ENCODE peak calls at places on chromosome 2, in six cellular contexts. M, S, I, W, F and J are unnamed samples.
A peak's percentile ranks its signal among the peaks of the same experiment; 100 is the strongest.

GRCh38 chr2:18845854-18846253 is 256.5 kb upstream of the NT5C1B start:
- DNase-seq in F (no peak), W (no peak), S (no peak), M (no peak), I (no peak), J (no peak)

GRCh38 chr2:96144481-96145027 is 686 bp downstream of the DUSP2 start:
- DNase-seq in I (no peak), S (peak; percentile 68), F (no peak), W (no peak), M (no peak), J (no peak)

GRCh38 chr2:168521342-168521741 is 65.3 kb downstream of the CERS6 start:
- DNase-seq in I (no peak), W (peak; percentile 62), S (no peak), M (no peak), F (no peak), J (no peak)

GRCh38 chr2:101912545-101912944 is 79.2 kb upstream of the IL1R2 start:
- DNase-seq in W (no peak), M (peak; percentile 41), F (no peak), S (no peak), I (no peak), J (no peak)

GRCh38 chr2:62197017-62197586 is 1.2 kb downstream of the B3GNT2 start:
- DNase-seq in F (peak; percentile 43), I (no peak), M (no peak), W (peak; percentile 52), S (no peak), J (no peak)

GRCh38 chr2:227447606-227448005 is 24.4 kb upstream of the AGFG1 start:
- DNase-seq in W (no peak), S (no peak), F (peak; percentile 52), I (no peak), M (no peak), J (no peak)

GRCh38 chr2:143029141-143029540 is 100.1 kb upstream of the ARHGAP15 start:
- DNase-seq in M (no peak), I (no peak), F (no peak), W (no peak), S (no peak), J (no peak)

GRCh38 chr2:158781562-158781961 is 13.6 kb upstream of the DAPL1 start:
- DNase-seq in F (no peak), S (no peak), I (no peak), W (no peak), M (no peak), J (no peak)

GRCh38 chr2:223815186-223815883 is 22.0 kb downstream of the AP1S3 start:
- DNase-seq in F (peak; percentile 58), M (no peak), S (peak; percentile 13), I (no peak), W (no peak), J (no peak)

GRCh38 chr2:113185643-113186315 is 12.0 kb downstream of the PSD4 start:
- DNase-seq in S (no peak), I (no peak), W (no peak), F (no peak), M (no peak), J (no peak)

GRCh38 chr2:22360735-22361374 is 1024.1 kb upstream of the KLHL29 start:
- DNase-seq in W (no peak), S (no peak), F (no peak), M (no peak), I (no peak), J (no peak)

GRCh38 chr2:239735131-239735828 is 289.9 kb downstream of the NDUFA10 start:
- DNase-seq in I (no peak), M (no peak), F (peak; percentile 32), W (peak; percentile 25), S (no peak), J (no peak)

GRCh38 chr2:27408601-27409320 is 630 bp downstream of the PPM1G start:
- DNase-seq in M (no peak), W (peak; percentile 33), F (no peak), I (no peak), S (no peak), J (peak; percentile 29)

GRCh38 chr2:170155022-170155722 is 22.8 kb upstream of the MYO3B start:
- DNase-seq in M (no peak), I (no peak), W (peak; percentile 78), F (no peak), S (no peak), J (no peak)

GRCh38 chr2:19670303-19670702 is 231.5 kb downstream of the TTC32 start:
- DNase-seq in M (no peak), W (no peak), S (no peak), F (no peak), I (no peak), J (no peak)

GRCh38 chr2:218282173-218282991 is 9.9 kb downstream of the TMBIM1 start:
- DNase-seq in M (no peak), F (no peak), I (no peak), W (no peak), S (no peak), J (no peak)

GRCh38 chr2:136386046-136386445 is 268.1 kb upstream of the CXCR4 start:
- DNase-seq in F (no peak), M (no peak), I (no peak), S (peak; percentile 8), W (no peak), J (no peak)

GRCh38 chr2:121699421-121700328 is 37.0 kb downstream of the NIFK start:
- DNase-seq in W (peak; percentile 49), I (peak; percentile 64), M (peak; percentile 60), F (peak; percentile 52), S (no peak), J (peak; percentile 59)

GRCh38 chr2:84874381-84875212 is 6.3 kb downstream of the TRABD2A start:
- DNase-seq in I (no peak), W (no peak), F (no peak), S (no peak), M (no peak), J (no peak)

GRCh38 chr2:229235136-229235914 is 35.8 kb downstream of the PID1 start:
- DNase-seq in W (no peak), F (no peak), M (no peak), I (no peak), S (peak; percentile 48), J (no peak)

GRCh38 chr2:144459937-144460336 is 60.0 kb downstream of the ZEB2 start:
- DNase-seq in M (no peak), S (no peak), W (no peak), F (no peak), I (no peak), J (no peak)

GRCh38 chr2:98534761-98535160 is 73.6 kb downstream of the COA5 start:
- DNase-seq in S (no peak), M (no peak), F (no peak), I (no peak), W (no peak), J (no peak)
- TF ChIP-seq POLR2AphosphoS5 in S (no peak), M (no peak), F (no peak), I (no peak), W (no peak), J (no peak)

GRCh38 chr2:46299365-46300263 is 2.4 kb downstream of the EPAS1 start:
- DNase-seq in S (peak; percentile 56), I (no peak), F (peak; percentile 58), W (peak; percentile 62), M (no peak), J (no peak)
- TF ChIP-seq POLR2A in S (no peak), I (no peak), F (peak; percentile 46), W (no peak), M (no peak), J (no peak)

DNA sequence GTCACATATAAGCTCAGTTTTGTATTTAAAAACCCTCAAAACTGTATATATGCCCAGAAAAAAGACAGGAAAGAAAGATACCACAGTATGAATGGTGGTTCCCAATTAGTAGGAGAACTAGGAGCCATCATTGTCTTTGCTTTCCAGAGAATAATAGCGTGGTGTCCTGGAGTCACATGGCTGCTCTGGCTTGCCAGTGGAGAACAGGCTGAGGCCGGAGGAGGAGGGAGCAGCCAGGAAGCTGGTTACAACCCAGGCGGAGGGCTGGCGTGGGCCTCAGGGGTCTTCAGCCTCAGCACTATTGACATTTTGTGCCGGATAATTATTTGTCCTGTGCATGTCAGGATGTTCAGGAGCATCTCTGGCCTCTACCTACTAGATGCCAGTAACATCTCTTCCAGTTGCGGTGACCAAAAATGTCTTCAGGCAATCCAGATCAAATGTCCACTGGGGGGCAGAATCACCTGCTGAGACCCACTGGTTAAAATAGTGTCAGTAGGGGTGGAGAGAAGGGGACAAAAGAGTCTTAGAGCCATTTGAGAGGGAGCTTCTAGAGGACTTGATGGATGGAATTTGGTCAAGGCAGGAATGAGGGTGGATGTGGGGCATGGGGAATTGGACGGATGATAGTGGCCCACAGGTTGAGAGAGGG is 144.8 kb downstream of the AGAP1 start:
- DNase-seq in S (no peak), W (no peak), M (no peak), F (no peak), I (no peak), J (no peak)
- TF ChIP-seq TAF1 in S (no peak), W (no peak), M (no peak), F (no peak), I (no peak), J (no peak)

GRCh38 chr2:50650398-50650810 is 381.5 kb downstream of the NRXN1 start:
- DNase-seq in W (no peak), F (no peak), M (no peak), S (no peak), I (no peak), J (no peak)
- TF ChIP-seq POLR2AphosphoS5 in W (no peak), F (no peak), M (no peak), S (no peak), I (no peak), J (no peak)

GRCh38 chr2:241853651-241854341 is 4.9 kb downstream of the PDCD1 start:
- DNase-seq in W (no peak), M (no peak), I (peak; percentile 35), S (no peak), F (no peak), J (no peak)
- TF ChIP-seq POLR2A in W (no peak), M (no peak), I (no peak), S (no peak), F (no peak), J (no peak)

GRCh38 chr2:203751886-203752285 is 45.4 kb downstream of the CD28 start:
- DNase-seq in M (no peak), F (no peak), S (no peak), I (no peak), W (no peak), J (no peak)

GRCh38 chr2:203758841-203759691 is 52.6 kb downstream of the CD28 start:
- DNase-seq in I (no peak), S (no peak), W (no peak), M (no peak), F (peak; percentile 36), J (no peak)

GRCh38 chr2:203750669-203751068 is 44.2 kb downstream of the CD28 start:
- DNase-seq in I (no peak), W (no peak), F (no peak), S (no peak), M (no peak), J (no peak)

GRCh38 chr2:203759692-203760365 is 53.4 kb downstream of the CD28 start:
- DNase-seq in W (no peak), M (no peak), S (no peak), F (no peak), I (no peak), J (no peak)

DNA sequence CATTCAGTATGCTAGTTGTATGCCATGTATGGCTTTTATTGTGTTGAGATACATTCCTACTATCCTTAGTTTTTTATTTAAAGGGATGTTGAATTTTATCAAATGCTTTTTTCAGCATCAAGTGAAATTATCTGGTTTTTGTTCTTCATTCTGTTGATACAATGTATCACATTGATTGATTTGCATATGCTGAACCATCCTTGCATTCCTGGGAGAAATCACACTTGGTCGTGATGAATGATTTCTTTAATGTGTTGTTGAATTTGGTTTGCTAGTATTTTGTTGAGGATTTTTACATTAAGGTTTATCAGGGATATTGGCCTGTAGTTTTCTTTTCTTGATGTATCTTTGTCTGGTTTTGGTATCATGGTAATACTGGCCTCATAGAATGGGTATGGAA is 49.7 kb downstream of the CD28 start:
- DNase-seq in S (no peak), I (no peak), W (no peak), M (no peak), F (no peak), J (no peak)
- TF ChIP-seq TAF1 in S (no peak), I (no peak), W (no peak), M (no peak), F (no peak), J (no peak)